ENCODE peak calls at places on chromosomes 3 and 15, in seven cellular contexts. U, V, Y, Q, R, I and Z are unnamed samples.

GRCh38 chr3:63654931-63655330 is 2.5 kb downstream of the SNTN start:
- DNase-seq in V (no peak), R (no peak), Q (no peak), U (peak), Y (no peak), I (no peak), Z (no peak)

GRCh38 chr3:17088602-17089313 is 204.0 kb downstream of the PLCL2 start:
- DNase-seq in R (no peak), I (no peak), V (no peak), U (no peak), Q (no peak), Y (no peak), Z (no peak)

GRCh38 chr15:38818156-38818745 is 253.6 kb upstream of the RASGRP1 start:
- DNase-seq in I (no peak), R (no peak), V (no peak), U (no peak), Q (no peak), Y (no peak), Z (no peak)

GRCh38 chr3:32246079-32246675 is 7.7 kb downstream of the CMTM8 start:
- DNase-seq in Y (no peak), R (no peak), U (no peak), Q (no peak), I (no peak), V (no peak), Z (peak)

GRCh38 chr15:51281368-51281967 is 56.9 kb downstream of the CYP19A1 start:
- DNase-seq in Q (no peak), R (peak), U (peak), I (peak), Y (no peak), V (peak), Z (peak)

GRCh38 chr15:67083135-67083766 is 17.8 kb downstream of the SMAD3 start:
- DNase-seq in Y (no peak), V (peak), R (no peak), I (no peak), U (no peak), Q (no peak), Z (no peak)

GRCh38 chr3:8085498-8085897 is 416.1 kb upstream of the LMCD1 start:
- DNase-seq in R (no peak), Y (no peak), V (no peak), Q (no peak), I (no peak), U (no peak), Z (no peak)

GRCh38 chr15:34793901-34794300 is 1.4 kb downstream of the ACTC1 start:
- DNase-seq in V (no peak), U (no peak), I (no peak), Q (no peak), R (no peak), Y (no peak), Z (no peak)

GRCh38 chr3:105365536-105366301 is 990 bp upstream of the ALCAM start:
- DNase-seq in R (peak), V (peak), Y (no peak), U (peak), Q (no peak), I (no peak), Z (peak)

GRCh38 chr15:41944313-41944940 is 27.9 kb downstream of the EHD4 start:
- DNase-seq in V (peak), I (no peak), Y (no peak), Q (no peak), U (peak), R (peak), Z (peak)

GRCh38 chr15:89136818-89137772 is 48.8 kb downstream of the ABHD2 start:
- DNase-seq in U (no peak), Y (no peak), Q (no peak), R (peak), V (peak), I (no peak), Z (no peak)

GRCh38 chr3:1852950-1853349 is 245.7 kb upstream of the CNTN4 start:
- DNase-seq in V (no peak), U (no peak), Q (no peak), R (no peak), I (no peak), Y (no peak), Z (no peak)

GRCh38 chr3:165459924-165460540 is 263.8 kb upstream of the SLITRK3 start:
- DNase-seq in R (no peak), I (peak), V (no peak), Q (no peak), Y (no peak), U (peak), Z (peak)

GRCh38 chr3:61354604-61355003 is 103.4 kb upstream of the FHIT start:
- DNase-seq in I (no peak), R (no peak), Y (no peak), Q (no peak), U (no peak), V (no peak), Z (no peak)

GRCh38 chr15:89333959-89334509 is 590 bp downstream of the POLG start:
- DNase-seq in Y (no peak), R (no peak), U (no peak), Q (no peak), V (no peak), I (no peak), Z (no peak)

GRCh38 chr15:76147906-76148553 is 88.2 kb downstream of the TMEM266 start:
- DNase-seq in R (peak), U (peak), Y (peak), Q (peak), I (peak), V (peak), Z (peak)